ENCODE peak calls at places on chromosomes 6 and 20, in five cellular contexts. C is COR-L47, S is caudate nucleus, J is anterior cingulate cortex, L is fibroblast of lung. G is an unnamed sample.

GRCh38 chr20:45383131-45383530 is 5.0 kb upstream of the TP53TG5 start:
- DNase-seq in J (no peak), C (no peak), S (no peak), L (peak), G (no peak)

GRCh38 chr6:39338406-39338805 is 15.9 kb upstream of the KCNK16 start:
- DNase-seq in L (no peak), S (no peak), J (no peak), C (no peak), G (no peak)

GRCh38 chr6:111361648-111362047 is 121.4 kb downstream of the REV3L start:
- DNase-seq in S (peak), J (peak), C (peak), L (peak), G (peak)

GRCh38 chr20:4051413-4052138 is 36.2 kb upstream of the RNF24 start:
- DNase-seq in L (no peak), J (no peak), S (no peak), C (no peak), G (no peak)

GRCh38 chr6:133939778-133940667 is 13.0 kb upstream of the TBPL1 start:
- DNase-seq in L (no peak), J (no peak), S (no peak), C (no peak), G (no peak)

GRCh38 chr20:47785321-47785899 is at the start of gene SULF2:
- DNase-seq in L (peak), C (no peak), S (no peak), J (no peak), G (peak)

GRCh38 chr6:126919947-126920346 is 198.5 kb upstream of the RSPO3 start:
- DNase-seq in L (peak), J (no peak), C (no peak), S (no peak), G (no peak)

GRCh38 chr20:24469116-24470030 is at the start of gene SYNDIG1:
- DNase-seq in C (peak), J (peak), L (peak), S (peak), G (peak)

GRCh38 chr6:169692516-169692915 is 9.3 kb downstream of the WDR27 start:
- DNase-seq in L (peak), J (no peak), S (no peak), C (no peak), G (no peak)

GRCh38 chr6:109008537-109008950 is 86.1 kb downstream of the SESN1 start:
- DNase-seq in C (no peak), L (peak), S (no peak), J (no peak), G (no peak)

GRCh38 chr6:28586273-28586672 is 60.6 kb downstream of the GPX5 start:
- DNase-seq in S (no peak), L (peak), C (no peak), J (no peak), G (no peak)

GRCh38 chr6:27494987-27495385 is 22.1 kb upstream of the ZNF184 start:
- DNase-seq in L (no peak), S (no peak), J (no peak), C (no peak), G (no peak)

GRCh38 chr6:168120390-168121307 is 41.6 kb upstream of the FRMD1 start:
- DNase-seq in L (no peak), S (no peak), C (no peak), J (no peak), G (no peak)

GRCh38 chr6:87722831-87723726 is 21.0 kb upstream of the AKIRIN2 start:
- DNase-seq in S (peak), J (peak), L (peak), C (no peak), G (peak)

GRCh38 chr6:43966806-43967575 is 160.3 kb downstream of the MRPL14 start:
- DNase-seq in S (no peak), L (no peak), C (no peak), J (no peak), G (no peak)

GRCh38 chr6:166578536-166579233 is 7.8 kb downstream of the RAMACL start:
- DNase-seq in C (no peak), L (no peak), S (no peak), J (no peak), G (no peak)

GRCh38 chr6:27726620-27727023 is 185.6 kb downstream of the OR2B2 start:
- DNase-seq in J (no peak), C (no peak), L (peak), S (no peak), G (peak)

GRCh38 chr6:1952726-1953360 is 292.6 kb downstream of the GMDS start:
- DNase-seq in S (no peak), L (peak), J (no peak), C (no peak), G (no peak)

GRCh38 chr6:111829581-111829980 is 43.7 kb downstream of the FYN start:
- DNase-seq in J (no peak), L (no peak), C (no peak), S (no peak), G (no peak)

GRCh38 chr6:106309766-106310373 is 15.7 kb downstream of the ATG5 start:
- DNase-seq in L (peak), J (no peak), S (no peak), C (no peak), G (no peak)

GRCh38 chr6:36851149-36851614 is 11.9 kb upstream of the CPNE5 start:
- DNase-seq in S (peak), J (no peak), L (peak), C (peak), G (peak)

GRCh38 chr6:11343963-11344714 is 111.7 kb upstream of the NEDD9 start:
- DNase-seq in S (no peak), C (no peak), L (no peak), J (no peak), G (no peak)

GRCh38 chr6:152671146-152671545 is 26.6 kb upstream of the MYCT1 start:
- DNase-seq in C (no peak), J (no peak), S (no peak), L (peak), G (no peak)

GRCh38 chr6:137353346-137353745 is 134.2 kb upstream of the IFNGR1 start:
- DNase-seq in C (no peak), L (no peak), S (no peak), J (no peak), G (no peak)

GRCh38 chr20:59680148-59680650 is 75.9 kb downstream of the PHACTR3 start:
- DNase-seq in J (no peak), C (no peak), S (no peak), L (no peak), G (no peak)

GRCh38 chr6:41159415-41160082 is 3.4 kb downstream of the TREM2 start:
- DNase-seq in S (no peak), C (no peak), J (no peak), L (no peak), G (no peak)

GRCh38 chr20:40049838-40050237 is 639.2 kb downstream of the MAFB start:
- DNase-seq in J (no peak), C (no peak), S (no peak), L (no peak), G (no peak)